ENCODE peak calls at places on chromosome 13, in six cellular contexts. K, P, I, Y, C and F are unnamed samples.
A peak's percentile ranks its signal among the peaks of the same experiment; 100 is the strongest.

GRCh38 chr13:47109028-47109427 is 212.2 kb upstream of the HTR2A start:
- DNase-seq in I (no peak), P (no peak), C (no peak), Y (no peak), K (no peak), F (no peak)

GRCh38 chr13:39273953-39274352 is 235.7 kb downstream of the NHLRC3 start:
- DNase-seq in P (no peak), C (no peak), I (peak; percentile 30), Y (peak; percentile 24), K (peak; percentile 54), F (no peak)

GRCh38 chr13:39571502-39572092 is 31.4 kb downstream of the LHFPL6 start:
- DNase-seq in C (no peak), P (no peak), Y (no peak), K (no peak), I (no peak), F (no peak)

GRCh38 chr13:30453727-30454126 is 12.0 kb downstream of the HMGB1 start:
- DNase-seq in Y (no peak), C (no peak), I (no peak), K (no peak), P (no peak), F (no peak)

GRCh38 chr13:42981317-42981716 is 10.7 kb downstream of the EPSTI1 start:
- DNase-seq in C (no peak), Y (no peak), K (no peak), I (no peak), P (no peak), F (no peak)

GRCh38 chr13:98619556-98619955 is 42.6 kb upstream of the STK24 start:
- DNase-seq in C (no peak), P (no peak), Y (no peak), K (no peak), I (no peak), F (no peak)

GRCh38 chr13:21638319-21639282 is 32.3 kb upstream of the FGF9 start:
- DNase-seq in Y (no peak), C (peak; percentile 26), P (peak; percentile 50), I (no peak), K (peak; percentile 38), F (no peak)

GRCh38 chr13:28679628-28680027 is 20.7 kb downstream of the POMP start:
- DNase-seq in K (no peak), Y (no peak), P (no peak), C (no peak), I (no peak), F (no peak)

GRCh38 chr13:110070511-110071120 is 236.3 kb downstream of the COL4A1 start:
- DNase-seq in P (no peak), I (no peak), Y (no peak), C (no peak), K (no peak), F (no peak)

GRCh38 chr13:30340367-30341184 is 33.2 kb upstream of the KATNAL1 start:
- DNase-seq in K (peak; percentile 50), P (peak; percentile 19), C (peak; percentile 90), Y (peak; percentile 64), I (peak; percentile 60), F (peak; percentile 95)

GRCh38 chr13:51331354-51331861 is 8.1 kb upstream of the SERPINE3 start:
- DNase-seq in C (no peak), P (no peak), I (no peak), Y (no peak), K (no peak), F (no peak)

GRCh38 chr13:35139591-35139990 is 197.5 kb downstream of the NBEA start:
- DNase-seq in P (no peak), Y (no peak), C (no peak), I (no peak), K (no peak), F (no peak)

GRCh38 chr13:97228850-97229521 is 6.9 kb downstream of the MBNL2 start:
- DNase-seq in I (no peak), C (no peak), P (no peak), Y (no peak), K (no peak), F (no peak)

GRCh38 chr13:73059460-73060250 is 850 bp downstream of the KLF5 start:
- DNase-seq in C (peak; percentile 24), K (peak; percentile 88), P (no peak), Y (peak; percentile 82), I (peak; percentile 76), F (peak; percentile 68)

GRCh38 chr13:86862137-86862536 is 809.0 kb upstream of the SLITRK5 start:
- DNase-seq in I (no peak), P (no peak), Y (no peak), C (no peak), K (no peak), F (no peak)

GRCh38 chr13:99027260-99027659 is 49.4 kb upstream of the DOCK9 start:
- DNase-seq in P (no peak), Y (no peak), I (no peak), C (no peak), K (no peak), F (no peak)

GRCh38 chr13:101511766-101512165 is 59.3 kb downstream of the ITGBL1 start:
- DNase-seq in Y (no peak), P (no peak), C (no peak), K (no peak), I (no peak), F (no peak)

GRCh38 chr13:73058741-73059459 is at the start of gene KLF5:
- DNase-seq in C (peak; percentile 93), P (peak; percentile 97), K (peak; percentile 99), I (peak; percentile 98), Y (peak; percentile 98), F (peak; percentile 97)

GRCh38 chr13:98172570-98173405 is 4.3 kb downstream of the RNF113B start:
- DNase-seq in C (no peak), Y (no peak), I (no peak), P (no peak), K (no peak), F (no peak)

GRCh38 chr13:111203742-111204386 is 88.8 kb downstream of the ARHGEF7 start:
- DNase-seq in P (no peak), I (no peak), K (no peak), C (no peak), Y (no peak), F (no peak)

GRCh38 chr13:74301200-74302063 is 167.2 kb upstream of the KLF12 start:
- DNase-seq in I (no peak), K (no peak), P (no peak), Y (no peak), C (no peak), F (no peak)

GRCh38 chr13:71864094-71864980 is 2.7 kb downstream of the DACH1 start:
- DNase-seq in K (peak; percentile 63), C (peak; percentile 54), P (peak; percentile 11), I (peak; percentile 64), Y (peak; percentile 47), F (peak; percentile 57)
- TF ChIP-seq POLR2A in K (peak; percentile 33), C (no peak), P (no peak), I (no peak), Y (no peak), F (no peak)

GRCh38 chr13:113411216-113412023 is 41.9 kb downstream of the ADPRHL1 start:
- DNase-seq in K (no peak), P (peak; percentile 52), I (no peak), Y (no peak), C (no peak), F (peak; percentile 87)
- H3K4me3 ChIP-seq in K (no peak overlapping the region), P (no peak overlapping the region), I (no peak overlapping the region), Y (no peak overlapping the region), C (no peak overlapping the region), F (no peak overlapping the region)

GRCh38 chr13:90947976-90948375 is 399.5 kb upstream of the MIR17HG start:
- DNase-seq in P (no peak), C (no peak), Y (no peak), K (no peak), I (no peak), F (no peak)

GRCh38 chr13:90950134-90950533 is 397.4 kb upstream of the MIR17HG start:
- DNase-seq in P (no peak), K (no peak), C (no peak), I (no peak), Y (no peak), F (no peak)

GRCh38 chr13:90956036-90956435 is 391.5 kb upstream of the MIR17HG start:
- DNase-seq in K (no peak), I (no peak), P (no peak), C (no peak), Y (no peak), F (no peak)

GRCh38 chr13:90954605-90955004 is 392.9 kb upstream of the MIR17HG start:
- DNase-seq in K (no peak), Y (no peak), C (no peak), P (no peak), I (no peak), F (no peak)

GRCh38 chr13:90951663-90952062 is 395.8 kb upstream of the MIR17HG start:
- DNase-seq in K (no peak), C (no peak), Y (no peak), P (no peak), I (no peak), F (no peak)
- TF ChIP-seq POLR2A in K (no peak), C (no peak), Y (no peak), P (no peak), I (no peak), F (no peak)

DNA sequence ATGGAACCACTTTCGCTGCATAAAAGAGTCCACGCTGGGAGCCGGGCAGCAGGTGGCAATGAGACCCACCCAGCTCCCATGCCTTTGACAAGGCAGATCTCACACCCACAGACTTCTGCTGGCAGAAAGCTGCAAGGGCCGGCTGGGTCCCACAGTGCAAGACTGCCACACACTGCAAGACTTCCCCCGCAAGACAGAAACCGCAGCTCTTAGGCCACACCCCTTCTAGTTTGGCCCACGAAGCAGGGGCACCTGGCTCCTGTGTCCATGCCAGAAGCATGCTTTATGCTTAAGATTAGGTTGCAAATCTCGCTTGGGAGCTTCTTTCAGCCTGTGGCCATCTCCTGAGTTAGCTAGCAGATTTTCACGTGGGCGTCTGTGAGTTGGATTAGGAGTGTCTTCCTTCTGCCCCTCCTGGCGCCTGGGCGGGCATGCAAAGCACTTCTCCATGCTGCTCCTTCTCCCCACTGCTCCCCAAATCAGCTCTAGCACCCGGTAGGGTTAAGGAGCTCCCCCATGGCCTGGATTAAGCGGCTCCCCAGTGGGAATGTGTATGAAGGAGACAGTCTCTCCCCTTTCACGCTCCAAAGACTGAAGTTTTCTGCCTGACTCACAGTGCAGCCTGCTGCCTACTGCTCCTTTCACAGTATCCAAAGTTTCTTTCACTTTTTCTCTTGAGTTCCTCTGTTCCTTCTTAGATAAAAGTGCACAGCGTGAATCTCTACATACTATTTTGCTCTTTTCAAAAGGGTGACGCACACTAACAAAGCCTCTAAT is 17.7 kb downstream of the GPC6 start:
- DNase-seq in I (no peak), C (peak; percentile 28), K (no peak), Y (no peak), P (no peak), F (no peak)
- H3K4me3 ChIP-seq in I (peak overlapping the region; percentile 10), C (no peak overlapping the region), K (no peak overlapping the region), Y (no peak overlapping the region), P (peak overlapping the region; percentile 19), F (peak overlapping the region; percentile 31)